ENCODE peak calls at places on chromosomes 12 and 14, in six cellular contexts. B, Y, X, I, C and G are unnamed samples.

GRCh38 chr12:54870617-54871016 is 16.3 kb downstream of the MUCL1 start:
- DNase-seq in B (no peak), Y (no peak), X (no peak), I (no peak), C (peak; percentile 77), G (no peak)

GRCh38 chr12:83784298-83784890 is 1097.7 kb downstream of the TMTC2 start:
- DNase-seq in B (no peak), Y (no peak), X (no peak), I (no peak), C (peak; percentile 63), G (no peak)

GRCh38 chr14:99511421-99512109 is 30.4 kb downstream of the CCNK start:
- DNase-seq in B (no peak), Y (no peak), X (no peak), I (no peak), C (no peak), G (peak; percentile 68)

GRCh38 chr14:53531151-53531550 is 378.0 kb upstream of the DDHD1 start:
- DNase-seq in B (no peak), Y (no peak), X (no peak), I (no peak), C (peak; percentile 12), G (no peak)

GRCh38 chr14:100109594-100109955 is 44.4 kb downstream of the EVL start:
- DNase-seq in B (peak; percentile 39), Y (no peak), X (no peak), I (no peak), C (no peak), G (no peak)

GRCh38 chr14:90483551-90483950 is 86.7 kb downstream of the CALM1 start:
- DNase-seq in B (no peak), Y (no peak), X (peak; percentile 33), I (peak; percentile 50), C (no peak), G (peak; percentile 68)

GRCh38 chr12:116313194-116313910 is 35.9 kb upstream of the MED13L start:
- DNase-seq in B (no peak), Y (no peak), X (no peak), I (no peak), C (no peak), G (no peak)

GRCh38 chr12:67456281-67456918 is 187.2 kb downstream of the CAND1 start:
- DNase-seq in B (no peak), Y (peak; percentile 80), X (peak; percentile 59), I (no peak), C (peak; percentile 71), G (no peak)

GRCh38 chr12:106994579-106995220 is 7.8 kb upstream of the MTERF2 start:
- DNase-seq in B (no peak), Y (peak; percentile 45), X (no peak), I (no peak), C (no peak), G (no peak)

GRCh38 chr14:68466491-68466977 is 326.3 kb downstream of the ZFP36L1 start:
- DNase-seq in B (no peak), Y (peak; percentile 68), X (no peak), I (no peak), C (peak; percentile 96), G (no peak)

GRCh38 chr14:36518031-36518585 is 1.9 kb downstream of the NKX2-1 start:
- DNase-seq in B (no peak), Y (no peak), X (no peak), I (no peak), C (no peak), G (no peak)

GRCh38 chr14:54211562-54212308 is 185.1 kb upstream of the CDKN3 start:
- DNase-seq in B (no peak), Y (no peak), X (no peak), I (no peak), C (peak; percentile 99), G (no peak)

GRCh38 chr14:100115236-100115635 is 44.2 kb downstream of the DEGS2 start:
- DNase-seq in B (no peak), Y (no peak), X (no peak), I (no peak), C (no peak), G (peak; percentile 31)

GRCh38 chr12:16163891-16164290 is 113.6 kb downstream of the SLC15A5 start:
- DNase-seq in B (no peak), Y (no peak), X (no peak), I (no peak), C (no peak), G (no peak)

GRCh38 chr14:75247286-75247922 is 31.2 kb upstream of the FOS start:
- DNase-seq in B (no peak), Y (no peak), X (no peak), I (peak; percentile 91), C (no peak), G (no peak)

GRCh38 chr12:124700810-124701594 is 133.6 kb upstream of the NCOR2 start:
- DNase-seq in B (no peak), Y (no peak), X (peak; percentile 23), I (no peak), C (peak; percentile 30), G (no peak)

GRCh38 chr14:31419179-31420012 is 954 bp downstream of the HEATR5A start:
- DNase-seq in B (no peak), Y (no peak), X (no peak), I (no peak), C (no peak), G (no peak)

GRCh38 chr14:42490536-42490935 is 883.9 kb downstream of the LRFN5 start:
- DNase-seq in B (no peak), Y (peak; percentile 27), X (no peak), I (no peak), C (peak; percentile 48), G (no peak)

GRCh38 chr14:22432348-22432976 is 156.6 kb downstream of the DAD1 start:
- DNase-seq in B (no peak), Y (peak; percentile 74), X (peak; percentile 68), I (no peak), C (peak; percentile 97), G (no peak)

DNA sequence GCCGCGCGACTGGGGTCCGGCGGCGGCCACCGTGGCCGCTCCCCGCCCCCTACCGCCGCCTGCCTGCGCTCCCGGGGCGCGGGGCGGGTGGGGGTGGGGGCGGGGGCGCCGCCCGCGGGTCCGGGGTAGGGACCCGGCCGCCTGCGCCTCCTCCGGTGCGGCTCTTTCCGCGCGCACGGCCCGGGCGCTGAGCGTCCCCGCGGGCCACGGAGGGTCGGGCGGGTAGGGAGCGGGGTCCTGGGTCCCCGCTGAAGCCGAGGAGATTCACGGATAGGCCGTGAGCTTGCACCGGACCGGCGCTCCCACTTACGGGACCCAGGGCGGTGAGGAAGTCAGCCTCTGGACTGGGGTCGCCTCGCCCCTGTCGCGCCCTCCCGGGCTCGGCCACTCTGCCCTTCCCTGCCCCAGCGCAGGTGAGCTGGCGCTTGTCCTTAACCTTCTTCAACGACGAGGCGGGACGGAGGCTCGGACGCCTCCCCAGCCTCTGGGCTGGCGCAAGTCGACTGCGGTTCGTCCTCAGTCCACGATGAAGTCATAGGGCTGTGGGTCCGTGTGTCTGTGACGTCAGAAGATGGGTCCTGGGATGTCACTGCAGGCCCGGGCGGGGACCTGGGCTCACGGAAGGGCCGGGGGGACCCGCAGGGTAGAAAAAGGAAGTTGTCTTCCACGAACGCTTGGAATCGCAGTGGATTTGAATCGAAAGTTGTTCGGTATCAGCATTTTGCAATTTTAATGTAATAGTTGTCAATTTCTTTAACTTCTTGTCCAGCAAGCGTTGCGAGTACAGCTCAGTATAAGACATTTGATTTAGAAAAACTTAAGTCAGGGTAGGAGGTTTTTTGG is 572 bp downstream of the FBXO34 start:
- DNase-seq in B (peak; percentile 89), Y (no peak), X (peak; percentile 66), I (peak; percentile 75), C (peak; percentile 69), G (peak; percentile 91)
- H3K27ac ChIP-seq in B (peak overlapping the region; percentile 96), Y (peak overlapping the region; percentile 71), X (peak overlapping the region; percentile 93), I (peak overlapping the region; percentile 91), C (peak overlapping the region; percentile 15), G (peak overlapping the region; percentile 93)

DNA sequence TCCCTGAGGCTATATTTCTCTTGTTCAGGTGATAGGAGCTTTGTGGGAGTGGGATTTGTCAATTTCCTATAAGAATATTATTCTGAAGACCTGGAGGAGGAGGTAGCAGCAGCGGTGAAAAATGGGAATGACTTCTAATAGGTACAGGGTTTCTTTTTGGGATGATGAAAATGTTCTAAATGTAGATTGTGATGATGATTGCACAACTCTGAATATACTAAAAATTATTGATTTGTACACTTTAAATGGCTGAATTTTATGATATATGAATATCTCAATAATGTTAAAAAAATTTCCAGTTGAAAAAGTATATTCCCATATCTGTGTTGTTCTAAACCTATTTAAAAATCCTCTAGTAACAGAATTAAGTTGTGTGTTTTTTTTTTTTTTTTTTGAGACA is 22.8 kb downstream of the HSD17B6 start:
- DNase-seq in B (no peak), Y (no peak), X (no peak), I (no peak), C (no peak), G (no peak)
- H3K27ac ChIP-seq in B (no peak overlapping the region), Y (no peak overlapping the region), X (no peak overlapping the region), I (no peak overlapping the region), C (no peak overlapping the region), G (no peak overlapping the region)

GRCh38 chr12:128798543-128799341 is 25.0 kb downstream of the SLC15A4 start:
- DNase-seq in B (no peak), Y (no peak), X (no peak), I (no peak), C (peak; percentile 10), G (no peak)
- H3K27ac ChIP-seq in B (no peak overlapping the region), Y (no peak overlapping the region), X (no peak overlapping the region), I (no peak overlapping the region), C (no peak overlapping the region), G (peak overlapping the region; percentile 88)

DNA sequence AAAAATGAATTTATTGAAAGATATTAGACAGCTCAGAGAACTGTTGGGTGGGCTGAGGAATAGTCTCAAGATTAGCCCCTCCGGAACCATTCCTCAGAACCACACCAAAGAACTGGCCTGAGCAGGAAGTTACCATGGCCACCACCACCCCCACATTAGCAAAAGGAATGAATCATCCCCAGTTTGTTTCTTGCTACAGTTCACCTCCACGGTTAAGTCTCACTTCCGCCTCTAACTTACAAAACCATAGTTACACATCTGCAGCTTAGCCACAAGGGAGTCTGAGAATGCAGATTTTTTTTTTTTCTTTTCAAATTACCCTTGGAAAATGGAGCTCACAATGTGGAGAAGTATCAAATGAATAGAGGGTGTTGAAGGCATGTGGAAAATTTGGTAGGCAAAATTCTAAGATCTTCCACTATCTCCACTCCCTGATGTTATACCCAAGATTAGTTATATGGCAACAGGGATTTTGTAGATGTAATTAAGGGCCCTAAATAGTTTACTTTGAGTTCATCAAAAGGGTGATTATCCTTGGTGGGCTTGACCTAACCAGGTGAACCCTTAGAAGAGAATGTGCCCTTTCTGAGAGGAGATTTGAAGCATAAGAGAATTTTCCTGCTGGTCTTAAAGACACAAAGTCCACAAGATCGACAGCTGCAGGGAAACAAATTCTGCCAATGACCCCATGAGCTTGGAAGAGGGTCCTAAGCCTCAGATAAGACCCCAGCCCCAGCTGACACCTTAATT is 129.8 kb upstream of the KRR1 start:
- DNase-seq in B (no peak), Y (peak; percentile 68), X (no peak), I (peak; percentile 40), C (no peak), G (no peak)
- H3K27ac ChIP-seq in B (no peak overlapping the region), Y (peak overlapping the region; percentile 67), X (no peak overlapping the region), I (no peak overlapping the region), C (no peak overlapping the region), G (no peak overlapping the region)

GRCh38 chr14:39873793-39874192 is 441.6 kb upstream of the FBXO33 start:
- DNase-seq in B (no peak), Y (no peak), X (no peak), I (no peak), C (peak; percentile 31), G (no peak)
- H3K27ac ChIP-seq in B (no peak overlapping the region), Y (no peak overlapping the region), X (no peak overlapping the region), I (no peak overlapping the region), C (no peak overlapping the region), G (no peak overlapping the region)

DNA sequence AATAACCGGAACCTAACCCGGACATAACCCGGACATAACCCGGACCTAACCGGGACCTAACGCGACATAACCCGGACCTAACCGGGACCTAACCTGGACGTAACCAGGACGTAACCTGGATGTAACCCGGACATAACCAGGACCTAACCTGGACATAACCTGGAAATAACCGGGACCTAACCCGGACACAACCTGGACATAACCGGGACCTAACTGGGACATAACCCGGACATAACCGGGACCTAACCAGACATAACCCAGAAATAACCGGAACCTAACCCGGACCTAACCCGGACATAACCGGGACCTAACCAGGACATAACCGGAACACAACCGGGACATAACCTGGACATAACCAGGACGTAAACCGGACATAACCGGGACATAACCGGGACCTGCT is 6.7 kb upstream of the FBRSL1 start:
- DNase-seq in B (no peak), Y (no peak), X (no peak), I (no peak), C (no peak), G (no peak)
- H3K27ac ChIP-seq in B (no peak overlapping the region), Y (no peak overlapping the region), X (no peak overlapping the region), I (no peak overlapping the region), C (no peak overlapping the region), G (no peak overlapping the region)